ENCODE peak calls at places on chromosomes 13 and 19, in seven cellular contexts. One of them, this sample, is unnamed.

GRCh38 chr13:112616586-112617381 is 28.8 kb upstream of the TUBGCP3 start:
- DNase-seq in AG04450: no peak
- DNase-seq in thoracic aorta: no peak
- DNase-seq in heart left ventricle: no peak
- DNase-seq in PC-3: peak
- DNase-seq in esophagus squamous epithelium: no peak
- DNase-seq in lung: no peak
- DNase-seq in this sample: no peak

GRCh38 chr13:39284801-39285388 is 246.6 kb downstream of the NHLRC3 start:
- DNase-seq in heart left ventricle: no peak
- DNase-seq in esophagus squamous epithelium: no peak
- DNase-seq in AG04450: no peak
- DNase-seq in thoracic aorta: no peak
- DNase-seq in lung: no peak
- DNase-seq in PC-3: no peak
- DNase-seq in this sample: no peak

GRCh38 chr13:93388701-93389100 is 162.1 kb downstream of the GPC6 start:
- DNase-seq in heart left ventricle: no peak
- DNase-seq in esophagus squamous epithelium: no peak
- DNase-seq in PC-3: peak
- DNase-seq in lung: no peak
- DNase-seq in AG04450: peak
- DNase-seq in thoracic aorta: no peak
- DNase-seq in this sample: no peak

GRCh38 chr19:18058208-18059009 is 28.3 kb downstream of the IL12RB1 start:
- DNase-seq in esophagus squamous epithelium: peak
- DNase-seq in thoracic aorta: peak
- DNase-seq in heart left ventricle: peak
- DNase-seq in lung: peak
- DNase-seq in PC-3: peak
- DNase-seq in AG04450: no peak
- DNase-seq in this sample: peak

GRCh38 chr13:27954406-27954851 is 14.7 kb downstream of the CDX2 start:
- DNase-seq in PC-3: peak
- DNase-seq in thoracic aorta: no peak
- DNase-seq in heart left ventricle: no peak
- DNase-seq in AG04450: no peak
- DNase-seq in lung: no peak
- DNase-seq in esophagus squamous epithelium: no peak
- DNase-seq in this sample: no peak

GRCh38 chr13:47420012-47420411 is 523.2 kb upstream of the HTR2A start:
- DNase-seq in thoracic aorta: no peak
- DNase-seq in PC-3: peak
- DNase-seq in lung: no peak
- DNase-seq in heart left ventricle: no peak
- DNase-seq in esophagus squamous epithelium: no peak
- DNase-seq in AG04450: no peak
- DNase-seq in this sample: no peak

GRCh38 chr13:37769078-37769477 is 100.5 kb downstream of the TRPC4 start:
- DNase-seq in esophagus squamous epithelium: no peak
- DNase-seq in AG04450: no peak
- DNase-seq in heart left ventricle: no peak
- DNase-seq in lung: no peak
- DNase-seq in PC-3: peak
- DNase-seq in thoracic aorta: no peak
- DNase-seq in this sample: no peak

GRCh38 chr13:49112782-49113525 is 107.2 kb upstream of the MLNR start:
- DNase-seq in thoracic aorta: no peak
- DNase-seq in esophagus squamous epithelium: no peak
- DNase-seq in PC-3: no peak
- DNase-seq in heart left ventricle: no peak
- DNase-seq in lung: no peak
- DNase-seq in AG04450: no peak
- DNase-seq in this sample: no peak

GRCh38 chr19:13842294-13843103 is 34.4 kb upstream of the NANOS3 start:
- DNase-seq in AG04450: no peak
- DNase-seq in heart left ventricle: peak
- DNase-seq in PC-3: peak
- DNase-seq in lung: peak
- DNase-seq in thoracic aorta: peak
- DNase-seq in esophagus squamous epithelium: no peak
- DNase-seq in this sample: no peak
- TF ChIP-seq CTCF in AG04450: no peak
- TF ChIP-seq CTCF in heart left ventricle: no peak
- TF ChIP-seq CTCF in PC-3: no peak
- TF ChIP-seq CTCF in lung: no peak
- TF ChIP-seq CTCF in thoracic aorta: no peak
- TF ChIP-seq CTCF in esophagus squamous epithelium: no peak
- TF ChIP-seq CTCF in this sample: no peak

GRCh38 chr19:1884719-1885334 is 469 bp downstream of the ABHD17A start:
- DNase-seq in AG04450: no peak
- DNase-seq in heart left ventricle: no peak
- DNase-seq in thoracic aorta: no peak
- DNase-seq in lung: no peak
- DNase-seq in esophagus squamous epithelium: no peak
- DNase-seq in PC-3: no peak
- DNase-seq in this sample: no peak
- H3K27ac ChIP-seq in AG04450: peak
- H3K27ac ChIP-seq in heart left ventricle: peak
- H3K27ac ChIP-seq in thoracic aorta: peak
- H3K27ac ChIP-seq in lung: peak
- H3K27ac ChIP-seq in esophagus squamous epithelium: peak
- H3K27ac ChIP-seq in PC-3: peak
- H3K27ac ChIP-seq in this sample: peak

GRCh38 chr13:111076156-111077013 is 38.7 kb upstream of the ARHGEF7 start:
- DNase-seq in heart left ventricle: no peak
- DNase-seq in esophagus squamous epithelium: no peak
- DNase-seq in PC-3: no peak
- DNase-seq in AG04450: no peak
- DNase-seq in lung: peak
- DNase-seq in thoracic aorta: no peak
- DNase-seq in this sample: no peak
- TF ChIP-seq CTCF in heart left ventricle: no peak
- TF ChIP-seq CTCF in esophagus squamous epithelium: no peak
- TF ChIP-seq CTCF in PC-3: no peak
- TF ChIP-seq CTCF in AG04450: no peak
- TF ChIP-seq CTCF in lung: no peak
- TF ChIP-seq CTCF in thoracic aorta: no peak
- TF ChIP-seq CTCF in this sample: no peak

DNA sequence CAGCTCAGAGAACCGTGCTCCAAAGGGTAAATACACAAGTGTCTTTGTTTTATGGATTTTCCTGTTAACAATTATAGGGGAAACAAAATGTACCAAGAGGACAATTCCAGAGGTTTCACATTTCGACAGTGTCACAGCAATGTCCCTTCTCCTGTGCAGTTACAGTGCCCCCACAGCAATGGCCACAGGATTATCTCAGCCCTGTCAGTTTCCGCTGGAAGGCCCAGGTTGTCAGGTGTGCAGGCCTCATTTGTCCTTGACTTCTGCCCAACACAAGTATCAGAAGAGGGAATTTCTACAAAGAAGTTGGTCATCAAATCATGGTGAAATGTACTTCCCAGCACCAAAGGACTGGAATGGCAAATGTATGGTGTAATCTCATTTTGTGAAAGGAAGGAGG is 11.2 kb upstream of the N4BP2L2 start:
- DNase-seq in heart left ventricle: no peak
- DNase-seq in lung: no peak
- DNase-seq in esophagus squamous epithelium: no peak
- DNase-seq in AG04450: no peak
- DNase-seq in PC-3: no peak
- DNase-seq in thoracic aorta: no peak
- DNase-seq in this sample: no peak
- H3K27ac ChIP-seq in heart left ventricle: no peak
- H3K27ac ChIP-seq in lung: no peak
- H3K27ac ChIP-seq in esophagus squamous epithelium: no peak
- H3K27ac ChIP-seq in AG04450: no peak
- H3K27ac ChIP-seq in PC-3: no peak
- H3K27ac ChIP-seq in thoracic aorta: no peak
- H3K27ac ChIP-seq in this sample: no peak

GRCh38 chr19:24078688-24079087 is 8.3 kb upstream of the ZNF254 start:
- DNase-seq in thoracic aorta: no peak
- DNase-seq in AG04450: no peak
- DNase-seq in lung: no peak
- DNase-seq in PC-3: no peak
- DNase-seq in heart left ventricle: no peak
- DNase-seq in esophagus squamous epithelium: no peak
- DNase-seq in this sample: no peak

GRCh38 chr19:24072720-24073119 is 14.3 kb upstream of the ZNF254 start:
- DNase-seq in heart left ventricle: no peak
- DNase-seq in lung: no peak
- DNase-seq in AG04450: no peak
- DNase-seq in esophagus squamous epithelium: no peak
- DNase-seq in thoracic aorta: no peak
- DNase-seq in PC-3: no peak
- DNase-seq in this sample: no peak

GRCh38 chr19:24073807-24074206 is 13.2 kb upstream of the ZNF254 start:
- DNase-seq in thoracic aorta: no peak
- DNase-seq in heart left ventricle: no peak
- DNase-seq in AG04450: no peak
- DNase-seq in PC-3: peak
- DNase-seq in esophagus squamous epithelium: no peak
- DNase-seq in lung: no peak
- DNase-seq in this sample: no peak

GRCh38 chr19:24071078-24071477 is 15.9 kb upstream of the ZNF254 start:
- DNase-seq in heart left ventricle: no peak
- DNase-seq in thoracic aorta: no peak
- DNase-seq in esophagus squamous epithelium: no peak
- DNase-seq in PC-3: no peak
- DNase-seq in lung: no peak
- DNase-seq in AG04450: no peak
- DNase-seq in this sample: no peak

DNA sequence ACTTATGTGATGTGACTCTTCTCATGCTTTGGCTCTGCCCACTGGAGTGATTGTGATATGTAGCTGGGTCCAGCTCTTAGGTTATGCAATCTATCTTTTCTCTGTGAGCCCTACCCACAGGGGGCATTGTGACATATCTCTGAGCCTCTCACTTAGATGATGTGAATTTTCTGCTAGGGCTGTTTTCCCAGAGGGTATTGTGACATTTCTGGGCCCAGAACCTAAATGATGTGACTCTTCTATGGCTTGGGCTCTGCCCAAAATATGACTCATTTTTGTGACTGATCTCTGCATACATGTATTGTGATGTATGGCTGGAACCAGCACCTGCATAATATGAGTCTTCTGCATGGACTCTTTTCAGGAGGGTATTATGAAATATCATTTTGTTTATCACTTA is 12.3 kb upstream of the ZNF254 start:
- DNase-seq in thoracic aorta: no peak
- DNase-seq in esophagus squamous epithelium: no peak
- DNase-seq in AG04450: no peak
- DNase-seq in heart left ventricle: no peak
- DNase-seq in PC-3: peak
- DNase-seq in lung: no peak
- DNase-seq in this sample: peak
- TF ChIP-seq CTCF in thoracic aorta: no peak
- TF ChIP-seq CTCF in esophagus squamous epithelium: no peak
- TF ChIP-seq CTCF in AG04450: no peak
- TF ChIP-seq CTCF in heart left ventricle: no peak
- TF ChIP-seq CTCF in PC-3: peak
- TF ChIP-seq CTCF in lung: no peak
- TF ChIP-seq CTCF in this sample: no peak

DNA sequence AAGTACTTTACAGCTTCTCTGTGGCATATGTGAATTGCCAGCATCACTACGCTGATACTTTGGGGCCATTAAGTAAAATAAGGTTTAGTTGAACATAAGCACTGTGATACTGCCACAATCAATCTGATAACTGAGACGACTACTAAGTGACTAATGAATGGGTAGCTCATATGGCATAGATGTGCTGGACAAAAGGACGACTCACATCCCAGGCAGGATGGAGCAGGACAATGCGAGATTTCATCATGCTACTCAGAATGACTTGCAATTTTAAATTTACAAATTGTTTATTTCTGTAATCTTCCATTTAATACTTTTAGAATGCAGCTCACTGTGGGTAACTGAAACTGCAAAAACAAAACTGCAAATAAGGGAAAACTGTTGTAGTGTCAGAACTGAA is 13.6 kb downstream of the CCDC122 start:
- DNase-seq in PC-3: peak
- DNase-seq in AG04450: peak
- DNase-seq in esophagus squamous epithelium: no peak
- DNase-seq in lung: no peak
- DNase-seq in thoracic aorta: no peak
- DNase-seq in heart left ventricle: no peak
- DNase-seq in this sample: no peak
- H3K27ac ChIP-seq in PC-3: peak
- H3K27ac ChIP-seq in AG04450: peak
- H3K27ac ChIP-seq in esophagus squamous epithelium: no peak
- H3K27ac ChIP-seq in lung: no peak
- H3K27ac ChIP-seq in thoracic aorta: no peak
- H3K27ac ChIP-seq in heart left ventricle: no peak
- H3K27ac ChIP-seq in this sample: no peak

This sample was measured in CD8-positive, alpha-beta T cell.